ENCODE peak calls at places on chromosomes 11 and 22, in ten cellular contexts. One of them, this sample, is unnamed. For H3K36me3, the result is how much of the 10 kb centered on the place peaks cover.

GRCh38 chr11:16632295-16633200 is 105.9 kb upstream of the C11orf58 start:
- DNase-seq in heart left ventricle: no peak
- DNase-seq in CD8-positive, alpha-beta memory T cell: no peak
- DNase-seq in psoas muscle: no peak
- DNase-seq in Peyer's patch: no peak
- DNase-seq in WERI-Rb-1: no peak
- DNase-seq in DND-41: no peak
- DNase-seq in IMR-90: peak
- DNase-seq in pancreas: no peak
- DNase-seq in HCT116: peak
- DNase-seq in this sample: no peak

GRCh38 chr11:133919330-133920108 is 37.2 kb downstream of the IGSF9B start:
- DNase-seq in heart left ventricle: no peak
- DNase-seq in CD8-positive, alpha-beta memory T cell: no peak
- DNase-seq in psoas muscle: peak
- DNase-seq in Peyer's patch: no peak
- DNase-seq in WERI-Rb-1: no peak
- DNase-seq in DND-41: no peak
- DNase-seq in IMR-90: no peak
- DNase-seq in pancreas: no peak
- DNase-seq in HCT116: no peak
- DNase-seq in this sample: no peak

GRCh38 chr11:69707156-69707555 is 3.3 kb upstream of the FGF19 start:
- DNase-seq in heart left ventricle: no peak
- DNase-seq in CD8-positive, alpha-beta memory T cell: no peak
- DNase-seq in psoas muscle: no peak
- DNase-seq in Peyer's patch: no peak
- DNase-seq in WERI-Rb-1: no peak
- DNase-seq in DND-41: no peak
- DNase-seq in IMR-90: no peak
- DNase-seq in pancreas: no peak
- DNase-seq in HCT116: no peak
- DNase-seq in this sample: no peak

GRCh38 chr11:126968915-126969314 is 31.7 kb downstream of the KIRREL3 start:
- DNase-seq in heart left ventricle: no peak
- DNase-seq in CD8-positive, alpha-beta memory T cell: no peak
- DNase-seq in psoas muscle: no peak
- DNase-seq in Peyer's patch: no peak
- DNase-seq in WERI-Rb-1: peak
- DNase-seq in DND-41: no peak
- DNase-seq in IMR-90: peak
- DNase-seq in pancreas: no peak
- DNase-seq in HCT116: no peak
- DNase-seq in this sample: no peak

GRCh38 chr22:43446037-43446803 is 34.4 kb downstream of the MPPED1 start:
- DNase-seq in heart left ventricle: no peak
- DNase-seq in CD8-positive, alpha-beta memory T cell: no peak
- DNase-seq in psoas muscle: no peak
- DNase-seq in Peyer's patch: peak
- DNase-seq in WERI-Rb-1: no peak
- DNase-seq in DND-41: no peak
- DNase-seq in IMR-90: peak
- DNase-seq in pancreas: no peak
- DNase-seq in HCT116: no peak
- DNase-seq in this sample: no peak

GRCh38 chr11:12827929-12828812 is 153.9 kb downstream of the TEAD1 start:
- DNase-seq in heart left ventricle: peak
- DNase-seq in CD8-positive, alpha-beta memory T cell: no peak
- DNase-seq in psoas muscle: no peak
- DNase-seq in Peyer's patch: peak
- DNase-seq in WERI-Rb-1: no peak
- DNase-seq in DND-41: peak
- DNase-seq in IMR-90: peak
- DNase-seq in pancreas: no peak
- DNase-seq in HCT116: no peak
- DNase-seq in this sample: no peak

GRCh38 chr11:96054870-96055705 is 131.2 kb upstream of the MTMR2 start:
- DNase-seq in heart left ventricle: no peak
- DNase-seq in CD8-positive, alpha-beta memory T cell: no peak
- DNase-seq in psoas muscle: no peak
- DNase-seq in Peyer's patch: no peak
- DNase-seq in WERI-Rb-1: peak
- DNase-seq in DND-41: no peak
- DNase-seq in IMR-90: peak
- DNase-seq in pancreas: no peak
- DNase-seq in HCT116: peak
- DNase-seq in this sample: peak

GRCh38 chr22:30751529-30751928 is 56.9 kb downstream of the OSBP2 start:
- DNase-seq in heart left ventricle: no peak
- DNase-seq in CD8-positive, alpha-beta memory T cell: no peak
- DNase-seq in psoas muscle: no peak
- DNase-seq in Peyer's patch: no peak
- DNase-seq in WERI-Rb-1: no peak
- DNase-seq in DND-41: no peak
- DNase-seq in IMR-90: no peak
- DNase-seq in pancreas: no peak
- DNase-seq in HCT116: no peak
- DNase-seq in this sample: no peak

GRCh38 chr11:30936476-30936875 is 350.3 kb upstream of the MPPED2 start:
- DNase-seq in heart left ventricle: no peak
- DNase-seq in CD8-positive, alpha-beta memory T cell: no peak
- DNase-seq in psoas muscle: no peak
- DNase-seq in Peyer's patch: no peak
- DNase-seq in WERI-Rb-1: no peak
- DNase-seq in DND-41: no peak
- DNase-seq in IMR-90: peak
- DNase-seq in pancreas: no peak
- DNase-seq in HCT116: no peak
- DNase-seq in this sample: no peak

GRCh38 chr11:61126266-61126665 is 24.0 kb downstream of the CD5 start:
- DNase-seq in heart left ventricle: peak
- DNase-seq in CD8-positive, alpha-beta memory T cell: peak
- DNase-seq in psoas muscle: peak
- DNase-seq in Peyer's patch: no peak
- DNase-seq in WERI-Rb-1: no peak
- DNase-seq in DND-41: no peak
- DNase-seq in IMR-90: no peak
- DNase-seq in pancreas: no peak
- DNase-seq in HCT116: no peak
- DNase-seq in this sample: no peak

DNA sequence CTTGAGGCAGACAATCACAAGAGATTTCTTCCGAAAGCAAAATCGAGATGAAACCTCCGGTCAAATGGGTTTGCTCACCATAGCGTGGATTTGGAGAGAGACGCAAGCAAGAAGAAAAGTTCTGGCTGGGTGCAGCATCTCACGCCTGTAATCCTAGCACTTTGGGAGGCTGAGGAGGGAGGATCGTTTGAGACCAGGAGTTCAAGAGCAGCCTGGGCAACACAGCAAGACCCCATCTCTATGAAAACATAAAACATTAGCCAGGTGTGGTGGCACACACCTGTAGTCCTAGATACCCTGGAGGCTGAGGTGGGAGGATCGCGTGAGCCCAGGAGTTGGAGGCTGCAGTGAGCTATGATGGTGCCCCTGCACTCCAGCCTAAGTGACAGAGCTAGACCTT is 24.4 kb downstream of the MN1 start:
- DNase-seq in heart left ventricle: no peak
- DNase-seq in CD8-positive, alpha-beta memory T cell: no peak
- DNase-seq in psoas muscle: no peak
- DNase-seq in Peyer's patch: no peak
- DNase-seq in WERI-Rb-1: no peak
- DNase-seq in DND-41: no peak
- DNase-seq in IMR-90: no peak
- DNase-seq in pancreas: no peak
- DNase-seq in HCT116: no peak
- DNase-seq in this sample: no peak
- H3K27ac ChIP-seq in heart left ventricle: peak
- H3K27ac ChIP-seq in CD8-positive, alpha-beta memory T cell: no peak
- H3K27ac ChIP-seq in psoas muscle: peak
- H3K27ac ChIP-seq in Peyer's patch: no peak
- H3K27ac ChIP-seq in WERI-Rb-1: no peak
- H3K27ac ChIP-seq in DND-41: no peak
- H3K27ac ChIP-seq in IMR-90: no peak
- H3K27ac ChIP-seq in pancreas: no peak
- H3K27ac ChIP-seq in HCT116: no peak
- H3K27ac ChIP-seq in this sample: no peak

DNA sequence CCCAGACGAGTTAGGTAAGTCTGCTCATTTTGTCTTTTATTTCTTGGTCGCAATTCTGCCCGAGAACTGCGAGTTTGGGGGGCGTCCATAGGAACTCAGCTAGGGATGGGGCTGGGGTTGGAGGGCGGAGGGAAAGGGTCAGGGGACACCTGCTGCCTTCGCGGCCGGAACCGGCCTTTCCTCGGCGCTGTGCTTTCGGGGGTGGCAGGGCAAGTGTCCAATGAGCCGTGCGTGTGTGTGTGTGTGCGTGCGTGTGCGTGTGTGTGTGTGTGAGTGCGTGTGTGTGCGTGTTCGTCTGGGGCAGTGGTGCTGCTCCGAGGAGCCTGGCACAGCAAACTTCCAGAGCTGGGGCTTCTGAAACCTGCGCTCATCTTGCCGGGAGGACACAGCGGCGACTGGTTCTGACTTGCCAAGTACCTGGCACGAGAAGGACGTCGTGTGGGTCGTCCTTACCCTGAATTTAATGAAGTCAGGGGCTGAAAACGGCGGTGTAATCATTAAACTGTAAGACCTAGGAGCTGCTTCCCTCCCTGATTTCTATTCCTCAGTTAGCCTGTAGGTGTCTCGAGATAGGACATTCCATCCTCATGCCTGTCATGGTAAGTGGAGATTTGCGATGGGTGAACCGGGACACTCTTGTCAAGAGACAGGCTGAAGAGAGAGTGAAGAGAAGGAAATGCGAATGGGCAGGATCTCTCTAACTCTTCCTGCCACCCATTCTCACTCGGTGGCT is 27.0 kb upstream of the AMOTL1 start:
- DNase-seq in heart left ventricle: peak
- DNase-seq in CD8-positive, alpha-beta memory T cell: no peak
- DNase-seq in psoas muscle: peak
- DNase-seq in Peyer's patch: no peak
- DNase-seq in WERI-Rb-1: peak
- DNase-seq in DND-41: no peak
- DNase-seq in IMR-90: peak
- DNase-seq in pancreas: peak
- DNase-seq in HCT116: peak
- DNase-seq in this sample: no peak
- H3K4me3 ChIP-seq in heart left ventricle: peak
- H3K4me3 ChIP-seq in CD8-positive, alpha-beta memory T cell: no peak
- H3K4me3 ChIP-seq in psoas muscle: peak
- H3K4me3 ChIP-seq in Peyer's patch: peak
- H3K4me3 ChIP-seq in WERI-Rb-1: peak
- H3K4me3 ChIP-seq in DND-41: no peak
- H3K4me3 ChIP-seq in IMR-90: peak
- H3K4me3 ChIP-seq in pancreas: peak
- H3K4me3 ChIP-seq in HCT116: no peak
- H3K4me3 ChIP-seq in this sample: no peak

GRCh38 chr11:113817162-113817561 is 37.6 kb downstream of the CLDN25 start:
- DNase-seq in heart left ventricle: no peak
- DNase-seq in CD8-positive, alpha-beta memory T cell: no peak
- DNase-seq in psoas muscle: no peak
- DNase-seq in Peyer's patch: no peak
- DNase-seq in WERI-Rb-1: no peak
- DNase-seq in DND-41: no peak
- DNase-seq in IMR-90: peak
- DNase-seq in pancreas: no peak
- DNase-seq in HCT116: no peak
- DNase-seq in this sample: no peak

GRCh38 chr11:113814181-113814580 is 34.6 kb downstream of the CLDN25 start:
- DNase-seq in heart left ventricle: no peak
- DNase-seq in CD8-positive, alpha-beta memory T cell: no peak
- DNase-seq in psoas muscle: no peak
- DNase-seq in Peyer's patch: no peak
- DNase-seq in WERI-Rb-1: no peak
- DNase-seq in DND-41: no peak
- DNase-seq in IMR-90: no peak
- DNase-seq in pancreas: no peak
- DNase-seq in HCT116: no peak
- DNase-seq in this sample: no peak

GRCh38 chr11:113817626-113818025 is 38.0 kb downstream of the CLDN25 start:
- DNase-seq in heart left ventricle: no peak
- DNase-seq in CD8-positive, alpha-beta memory T cell: no peak
- DNase-seq in psoas muscle: no peak
- DNase-seq in Peyer's patch: no peak
- DNase-seq in WERI-Rb-1: no peak
- DNase-seq in DND-41: no peak
- DNase-seq in IMR-90: no peak
- DNase-seq in pancreas: no peak
- DNase-seq in HCT116: no peak
- DNase-seq in this sample: no peak

GRCh38 chr11:113818426-113818825 is 38.8 kb downstream of the CLDN25 start:
- DNase-seq in heart left ventricle: no peak
- DNase-seq in CD8-positive, alpha-beta memory T cell: no peak
- DNase-seq in psoas muscle: no peak
- DNase-seq in Peyer's patch: no peak
- DNase-seq in WERI-Rb-1: no peak
- DNase-seq in DND-41: no peak
- DNase-seq in IMR-90: no peak
- DNase-seq in pancreas: no peak
- DNase-seq in HCT116: no peak
- DNase-seq in this sample: no peak
- H3K36me3 ChIP-seq in heart left ventricle: half or more
- H3K36me3 ChIP-seq in CD8-positive, alpha-beta memory T cell: under half
- H3K36me3 ChIP-seq in psoas muscle: under half
- H3K36me3 ChIP-seq in Peyer's patch: under half
- H3K36me3 ChIP-seq in WERI-Rb-1: half or more
- H3K36me3 ChIP-seq in DND-41: under half
- H3K36me3 ChIP-seq in IMR-90: under half
- H3K36me3 ChIP-seq in pancreas: under half
- H3K36me3 ChIP-seq in HCT116: under half
- H3K36me3 ChIP-seq in this sample: under half

GRCh38 chr11:57484141-57484710 is 23.9 kb downstream of the RTN4RL2 start:
- DNase-seq in heart left ventricle: no peak
- DNase-seq in CD8-positive, alpha-beta memory T cell: no peak
- DNase-seq in psoas muscle: no peak
- DNase-seq in Peyer's patch: peak
- DNase-seq in WERI-Rb-1: no peak
- DNase-seq in DND-41: no peak
- DNase-seq in IMR-90: no peak
- DNase-seq in pancreas: no peak
- DNase-seq in HCT116: no peak
- DNase-seq in this sample: no peak

GRCh38 chr11:57483570-57483934 is 23.2 kb downstream of the RTN4RL2 start:
- DNase-seq in heart left ventricle: no peak
- DNase-seq in CD8-positive, alpha-beta memory T cell: no peak
- DNase-seq in psoas muscle: no peak
- DNase-seq in Peyer's patch: no peak
- DNase-seq in WERI-Rb-1: no peak
- DNase-seq in DND-41: no peak
- DNase-seq in IMR-90: no peak
- DNase-seq in pancreas: no peak
- DNase-seq in HCT116: no peak
- DNase-seq in this sample: no peak

GRCh38 chr11:57481315-57481714 is 21.0 kb downstream of the RTN4RL2 start:
- DNase-seq in heart left ventricle: no peak
- DNase-seq in CD8-positive, alpha-beta memory T cell: no peak
- DNase-seq in psoas muscle: no peak
- DNase-seq in Peyer's patch: no peak
- DNase-seq in WERI-Rb-1: no peak
- DNase-seq in DND-41: no peak
- DNase-seq in IMR-90: no peak
- DNase-seq in pancreas: no peak
- DNase-seq in HCT116: no peak
- DNase-seq in this sample: no peak

GRCh38 chr11:57481915-57482781 is 21.8 kb downstream of the RTN4RL2 start:
- DNase-seq in heart left ventricle: no peak
- DNase-seq in CD8-positive, alpha-beta memory T cell: no peak
- DNase-seq in psoas muscle: no peak
- DNase-seq in Peyer's patch: no peak
- DNase-seq in WERI-Rb-1: no peak
- DNase-seq in DND-41: no peak
- DNase-seq in IMR-90: no peak
- DNase-seq in pancreas: no peak
- DNase-seq in HCT116: no peak
- DNase-seq in this sample: no peak

GRCh38 chr11:57482782-57483569 is 22.6 kb downstream of the RTN4RL2 start:
- DNase-seq in heart left ventricle: peak
- DNase-seq in CD8-positive, alpha-beta memory T cell: peak
- DNase-seq in psoas muscle: peak
- DNase-seq in Peyer's patch: peak
- DNase-seq in WERI-Rb-1: peak
- DNase-seq in DND-41: peak
- DNase-seq in IMR-90: peak
- DNase-seq in pancreas: no peak
- DNase-seq in HCT116: no peak
- DNase-seq in this sample: peak
- H3K27ac ChIP-seq in heart left ventricle: no peak
- H3K27ac ChIP-seq in CD8-positive, alpha-beta memory T cell: no peak
- H3K27ac ChIP-seq in psoas muscle: no peak
- H3K27ac ChIP-seq in Peyer's patch: no peak
- H3K27ac ChIP-seq in WERI-Rb-1: no peak
- H3K27ac ChIP-seq in DND-41: no peak
- H3K27ac ChIP-seq in IMR-90: no peak
- H3K27ac ChIP-seq in pancreas: no peak
- H3K27ac ChIP-seq in HCT116: no peak
- H3K27ac ChIP-seq in this sample: no peak